ENCODE peak calls at places on chromosomes 4 and X, in seven cellular contexts. M, V, Q, I, N, F and K are unnamed samples.

GRCh38 chr4:85457752-85458467 is 17.0 kb upstream of the ARHGAP24 start:
- DNase-seq in M (no peak), V (no peak), Q (no peak), I (no peak), N (no peak), F (no peak), K (no peak)

GRCh38 chr4:80963051-80963450 is 67.5 kb upstream of the BMP3 start:
- DNase-seq in M (no peak), V (peak; percentile 53), Q (no peak), I (no peak), N (no peak), F (no peak), K (no peak)

GRCh38 chr4:119632216-119632615 is 3.6 kb upstream of the PDE5A start:
- DNase-seq in M (no peak), V (peak; percentile 40), Q (no peak), I (no peak), N (no peak), F (no peak), K (no peak)

GRCh38 chr4:162853788-162854187 is 312.9 kb downstream of the NAF1 start:
- DNase-seq in M (no peak), V (no peak), Q (no peak), I (no peak), N (no peak), F (no peak), K (no peak)

GRCh38 chrX:107676559-107677378 is 48.5 kb downstream of the PRPS1 start:
- DNase-seq in M (peak; percentile 97), V (peak; percentile 88), Q (peak; percentile 43), I (no peak), N (peak; percentile 50), F (no peak), K (peak; percentile 82)

GRCh38 chr4:170776983-170777382 is 687.2 kb upstream of the AADAT start:
- DNase-seq in M (no peak), V (no peak), Q (no peak), I (no peak), N (no peak), F (no peak), K (no peak)

GRCh38 chr4:68732653-68733466 is 62.4 kb upstream of the UGT2B15 start:
- DNase-seq in M (no peak), V (peak; percentile 65), Q (no peak), I (no peak), N (no peak), F (no peak), K (no peak)

GRCh38 chrX:16319929-16320328 is 152.6 kb downstream of the MAGEB17 start:
- DNase-seq in M (no peak), V (peak; percentile 77), Q (no peak), I (no peak), N (no peak), F (no peak), K (no peak)

GRCh38 chr4:130703211-130703920 is 1607.4 kb downstream of the C4orf33 start:
- DNase-seq in M (no peak), V (peak; percentile 67), Q (no peak), I (no peak), N (no peak), F (no peak), K (no peak)

GRCh38 chrX:22666441-22666840 is 333.3 kb upstream of the DDX53 start:
- DNase-seq in M (no peak), V (peak; percentile 13), Q (no peak), I (no peak), N (peak; percentile 5), F (peak; percentile 13), K (no peak)

GRCh38 chrX:2426289-2426882 is 74.4 kb downstream of the DHRSX start:
- DNase-seq in M (no peak), V (no peak), Q (no peak), I (no peak), N (no peak), F (no peak), K (no peak)

GRCh38 chrX:78123190-78123589 is 16.3 kb downstream of the TAF9B start:
- DNase-seq in M (no peak), V (peak; percentile 85), Q (peak; percentile 29), I (no peak), N (no peak), F (no peak), K (no peak)

GRCh38 chr4:14348506-14348905 is 653.8 kb upstream of the CPEB2 start:
- DNase-seq in M (no peak), V (no peak), Q (no peak), I (no peak), N (no peak), F (no peak), K (no peak)

GRCh38 chrX:44775726-44776125 is 68.1 kb upstream of the DUSP21 start:
- DNase-seq in M (no peak), V (no peak), Q (no peak), I (no peak), N (no peak), F (no peak), K (no peak)

GRCh38 chr4:78749258-78749971 is 26.7 kb upstream of the BMP2K start:
- DNase-seq in M (no peak), V (no peak), Q (no peak), I (no peak), N (no peak), F (no peak), K (no peak)

GRCh38 chr4:168514249-168514852 is 17.5 kb downstream of the PALLD start:
- DNase-seq in M (no peak), V (peak; percentile 56), Q (no peak), I (no peak), N (peak; percentile 59), F (no peak), K (no peak)

GRCh38 chr4:156685308-156685707 is 286.3 kb downstream of the PDGFC start:
- DNase-seq in M (no peak), V (peak; percentile 54), Q (no peak), I (no peak), N (no peak), F (no peak), K (no peak)

GRCh38 chr4:48173055-48173991 is 39.3 kb upstream of the TXK start:
- DNase-seq in M (no peak), V (peak; percentile 89), Q (no peak), I (no peak), N (no peak), F (no peak), K (no peak)

GRCh38 chr4:115678425-115678941 is 565.1 kb upstream of the NDST4 start:
- DNase-seq in M (peak; percentile 74), V (no peak), Q (no peak), I (no peak), N (no peak), F (no peak), K (no peak)

GRCh38 chr4:5874811-5875465 is 17.9 kb downstream of the CRMP1 start:
- DNase-seq in M (no peak), V (peak; percentile 23), Q (no peak), I (no peak), N (no peak), F (no peak), K (no peak)